ENCODE peak calls at places on chromosomes 11 and 22, in nine cellular contexts. C is activated CD8-positive, alpha-beta memory T cell treated with anti-CD3 and anti-CD28 coated beads, Interleukin-2, amount 50 U/mL, for 4 hours; L is HS-27A; Q is stimulated activated CD4-positive, alpha-beta T cell treated with anti-CD3 and anti-CD28 coated beads, TNF-alpha, amount 100 ng/mL, for 1 hour; O is activated T-helper 1 cell treated with anti-CD3 and anti-CD28 coated beads, Interleukin-12 subunit alpha, Interleukin-12 subunit beta, Interleukin-2, Interleukin-4 antibody, amounts not matched to agents 30 ng/mL and 10 ng/mL and 1 ng/mL, durations not matched to agents 14 hours and 24 hours and 36 hours; J is NCI-H1092 treated with DMSO at 0.1 percent for 48 hours; F is kidney; B is foreskin fibroblast; U is progenitor cell of endocrine pancreas. V is an unnamed sample.
A peak's percentile ranks its signal among the peaks of the same experiment; 100 is the strongest.

GRCh38 chr11:87224486-87224885 is 186.8 kb downstream of the TMEM135 start:
- DNase-seq in C (no peak), L (no peak), Q (no peak), O (no peak), J (no peak), F (no peak), B (no peak), U (no peak), V (no peak)

GRCh38 chr11:87072787-87073186 is 35.1 kb downstream of the TMEM135 start:
- DNase-seq in C (no peak), L (no peak), Q (no peak), O (no peak), J (no peak), F (no peak), B (no peak), U (no peak), V (no peak)

GRCh38 chr11:15291885-15292284 is 177.2 kb downstream of the INSC start:
- DNase-seq in C (no peak), L (no peak), Q (no peak), O (no peak), J (peak; percentile 20), F (no peak), B (no peak), U (no peak), V (no peak)

GRCh38 chr11:115580927-115581680 is 76.9 kb upstream of the CADM1 start:
- DNase-seq in C (no peak), L (no peak), Q (no peak), O (no peak), J (peak; percentile 15), F (peak; percentile 89), B (no peak), U (no peak), V (no peak)

GRCh38 chr11:118634435-118635236 is 27.2 kb downstream of the PHLDB1 start:
- DNase-seq in C (no peak), L (no peak), Q (no peak), O (no peak), J (peak; percentile 69), F (peak; percentile 92), B (peak; percentile 89), U (peak; percentile 80), V (no peak)

GRCh38 chr11:123264431-123264780 is 69.4 kb upstream of the CLMP start:
- DNase-seq in C (no peak), L (no peak), Q (no peak), O (no peak), J (no peak), F (no peak), B (no peak), U (no peak), V (no peak)

GRCh38 chr11:119093951-119094815 is 7.5 kb downstream of the DPAGT1 start:
- DNase-seq in C (peak; percentile 61), L (no peak), Q (no peak), O (no peak), J (no peak), F (peak; percentile 82), B (peak; percentile 70), U (peak; percentile 33), V (no peak)

GRCh38 chr11:93392862-93393261 is 62.3 kb downstream of the DEUP1 start:
- DNase-seq in C (no peak), L (no peak), Q (no peak), O (no peak), J (no peak), F (no peak), B (no peak), U (no peak), V (no peak)

GRCh38 chr11:117202386-117203068 is 3.4 kb downstream of the TAGLN start:
- DNase-seq in C (no peak), L (no peak), Q (no peak), O (no peak), J (no peak), F (no peak), B (no peak), U (no peak), V (no peak)

GRCh38 chr11:118607401-118608267 is at the start of gene PHLDB1:
- DNase-seq in C (peak; percentile 62), L (peak; percentile 31), Q (no peak), O (peak; percentile 22), J (peak; percentile 13), F (peak; percentile 91), B (peak; percentile 89), U (peak; percentile 40), V (no peak)

GRCh38 chr11:61472868-61473267 is 35.7 kb upstream of the LRRC10B start:
- DNase-seq in C (no peak), L (no peak), Q (no peak), O (no peak), J (no peak), F (no peak), B (peak; percentile 59), U (no peak), V (no peak)

GRCh38 chr11:58923300-58923788 is 15.9 kb upstream of the GLYATL1 start:
- DNase-seq in C (no peak), L (no peak), Q (no peak), O (peak; percentile 3), J (peak; percentile 33), F (no peak), B (peak; percentile 62), U (no peak), V (no peak)

GRCh38 chr11:129090056-129090455 is 102.1 kb downstream of the ARHGAP32 start:
- DNase-seq in C (no peak), L (no peak), Q (no peak), O (no peak), J (no peak), F (no peak), B (no peak), U (no peak), V (no peak)

GRCh38 chr11:105092255-105093239 is 47.0 kb downstream of the CARD18 start:
- DNase-seq in C (no peak), L (no peak), Q (no peak), O (no peak), J (no peak), F (no peak), B (peak; percentile 46), U (no peak), V (no peak)

GRCh38 chr11:127925430-127925829 is 661.9 kb downstream of the ETS1 start:
- DNase-seq in C (no peak), L (no peak), Q (no peak), O (no peak), J (no peak), F (no peak), B (peak; percentile 78), U (no peak), V (no peak)

GRCh38 chr22:46061431-46062231 is 84.7 kb upstream of the WNT7B start:
- DNase-seq in C (no peak), L (no peak), Q (no peak), O (no peak), J (no peak), F (peak; percentile 76), B (no peak), U (no peak), V (no peak)

GRCh38 chr22:27380826-27381225 is 420.7 kb downstream of the MN1 start:
- DNase-seq in C (no peak), L (no peak), Q (no peak), O (no peak), J (no peak), F (no peak), B (peak; percentile 9), U (no peak), V (no peak)

GRCh38 chr22:19796169-19796568 is 35.6 kb downstream of the TBX1 start:
- DNase-seq in C (no peak), L (no peak), Q (no peak), O (no peak), J (no peak), F (peak; percentile 30), B (peak; percentile 38), U (no peak), V (no peak)

GRCh38 chr11:114083256-114084252 is 24.0 kb downstream of the ZBTB16 start:
- DNase-seq in C (no peak), L (no peak), Q (no peak), O (no peak), J (no peak), F (no peak), B (no peak), U (no peak), V (no peak)

GRCh38 chr22:48445113-48445827 is 1382.4 kb downstream of the BRD1 start:
- DNase-seq in C (no peak), L (no peak), Q (no peak), O (no peak), J (no peak), F (peak; percentile 52), B (no peak), U (no peak), V (no peak)

GRCh38 chr11:60989108-60989650 is 17.7 kb downstream of the CD6 start:
- DNase-seq in C (no peak), L (no peak), Q (no peak), O (no peak), J (no peak), F (no peak), B (no peak), U (no peak), V (no peak)

GRCh38 chr22:18114495-18114894 is 3.9 kb downstream of the TUBA8 start:
- DNase-seq in C (no peak), L (no peak), Q (no peak), O (no peak), J (no peak), F (no peak), B (no peak), U (no peak), V (no peak)

GRCh38 chr11:12829536-12830314 is 155.5 kb downstream of the TEAD1 start:
- DNase-seq in C (no peak), L (no peak), Q (no peak), O (no peak), J (no peak), F (no peak), B (no peak), U (no peak), V (no peak)

GRCh38 chr22:50317178-50317577 is 9.6 kb downstream of the DENND6B start:
- DNase-seq in C (no peak), L (no peak), Q (no peak), O (no peak), J (no peak), F (peak; percentile 61), B (no peak), U (no peak), V (no peak)

GRCh38 chr11:71267807-71268421 is 15.5 kb upstream of the SHANK2 start:
- DNase-seq in C (no peak), L (no peak), Q (no peak), O (no peak), J (no peak), F (peak; percentile 56), B (no peak), U (no peak), V (no peak)

GRCh38 chr11:131979364-131979763 is 608.9 kb downstream of the NTM start:
- DNase-seq in C (no peak), L (no peak), Q (no peak), O (no peak), J (no peak), F (no peak), B (no peak), U (no peak), V (no peak)

GRCh38 chr11:12924650-12925049 is 84.5 kb upstream of the RASSF10 start:
- DNase-seq in C (no peak), L (no peak), Q (no peak), O (no peak), J (no peak), F (no peak), B (no peak), U (no peak), V (no peak)

GRCh38 chr11:77081976-77082836 is 15.4 kb downstream of the CAPN5 start:
- DNase-seq in C (peak; percentile 11), L (no peak), Q (no peak), O (no peak), J (no peak), F (peak; percentile 43), B (no peak), U (no peak), V (no peak)

GRCh38 chr11:1303973-1304372 is 5.5 kb downstream of the TOLLIP start:
- DNase-seq in C (no peak), L (no peak), Q (no peak), O (no peak), J (no peak), F (no peak), B (no peak), U (no peak), V (no peak)

GRCh38 chr22:44309137-44309536 is 3.6 kb downstream of the SHISAL1 start:
- DNase-seq in C (no peak), L (peak; percentile 62), Q (no peak), O (no peak), J (no peak), F (no peak), B (peak; percentile 89), U (no peak), V (no peak)

GRCh38 chr11:17502630-17503029 is 26.0 kb upstream of the ABCC8 start:
- DNase-seq in C (no peak), L (no peak), Q (no peak), O (no peak), J (no peak), F (peak; percentile 71), B (no peak), U (no peak), V (no peak)

V was measured in activated T-helper 2 cell treated with anti-CD3 and anti-CD28 coated beads, Interferon-gamma antibody, Interleukin-2, Interleukin-4, amounts not matched to agents 10 μg/mL and 5 μg/mL and 100 μg/mL, durations not matched to agents 14 hours and 24 hours and 36 hours.